ENCODE peak calls at places on chromosome 4, in eight cellular contexts. I is dorsolateral prefrontal cortex, B is prostate gland, R is HL-60, J is HFF-Myc, N is fibroblast of lung, U is Peyer's patch, M is heart right ventricle. P is an unnamed sample.

GRCh38 chr4:105023668-105024055 is 123.0 kb upstream of the TET2 start:
- DNase-seq in I (no peak), B (no peak), R (no peak), J (no peak), N (no peak), U (no peak), M (no peak), P (no peak)

GRCh38 chr4:10115657-10116624 is 658 bp downstream of the WDR1 start:
- DNase-seq in I (no peak), B (peak), R (peak), J (no peak), N (no peak), U (peak), M (no peak), P (no peak)

GRCh38 chr4:114027596-114027995 is 48.1 kb upstream of the ARSJ start:
- DNase-seq in I (no peak), B (no peak), R (no peak), J (no peak), N (no peak), U (no peak), M (no peak), P (no peak)

GRCh38 chr4:15702941-15703403 is at the start of gene BST1:
- DNase-seq in I (peak), B (peak), R (peak), J (no peak), N (peak), U (peak), M (peak), P (no peak)

GRCh38 chr4:10205223-10205622 is 88.6 kb upstream of the WDR1 start:
- DNase-seq in I (no peak), B (no peak), R (peak), J (no peak), N (no peak), U (no peak), M (no peak), P (no peak)

GRCh38 chr4:128306992-128307581 is 19.5 kb upstream of the PGRMC2 start:
- DNase-seq in I (no peak), B (no peak), R (no peak), J (no peak), N (no peak), U (no peak), M (no peak), P (no peak)

GRCh38 chr4:41611881-41612871 is 74.2 kb downstream of the LIMCH1 start:
- DNase-seq in I (peak), B (peak), R (no peak), J (no peak), N (peak), U (no peak), M (peak), P (no peak)

GRCh38 chr4:995311-996026 is 2.3 kb upstream of the SLC26A1 start:
- DNase-seq in I (no peak), B (no peak), R (no peak), J (no peak), N (no peak), U (no peak), M (no peak), P (no peak)

GRCh38 chr4:34733185-34733916 is 1511.0 kb downstream of the ARAP2 start:
- DNase-seq in I (no peak), B (no peak), R (no peak), J (no peak), N (no peak), U (no peak), M (no peak), P (no peak)

GRCh38 chr4:5409980-5410618 is 298.3 kb downstream of the EVC2 start:
- DNase-seq in I (no peak), B (no peak), R (no peak), J (no peak), N (no peak), U (no peak), M (no peak), P (no peak)

GRCh38 chr4:95402299-95402698 is 146.5 kb downstream of the UNC5C start:
- DNase-seq in I (no peak), B (no peak), R (no peak), J (no peak), N (no peak), U (no peak), M (no peak), P (no peak)

GRCh38 chr4:144574004-144574403 is 72.0 kb upstream of the HHIP start:
- DNase-seq in I (no peak), B (no peak), R (no peak), J (no peak), N (no peak), U (no peak), M (no peak), P (no peak)

GRCh38 chr4:148259841-148260240 is 182.4 kb downstream of the NR3C2 start:
- DNase-seq in I (no peak), B (no peak), R (no peak), J (no peak), N (no peak), U (no peak), M (no peak), P (no peak)

GRCh38 chr4:112002301-112002700 is 143.0 kb upstream of the FAM241A start:
- DNase-seq in I (no peak), B (no peak), R (no peak), J (no peak), N (no peak), U (no peak), M (no peak), P (no peak)

GRCh38 chr4:159077702-159078495 is 25.0 kb upstream of the RAPGEF2 start:
- DNase-seq in I (no peak), B (peak), R (no peak), J (no peak), N (peak), U (no peak), M (no peak), P (peak)

GRCh38 chr4:28211714-28212470 is 1351.3 kb downstream of the STIM2 start:
- DNase-seq in I (no peak), B (no peak), R (no peak), J (no peak), N (no peak), U (no peak), M (no peak), P (no peak)

GRCh38 chr4:149961876-149962597 is 116.2 kb upstream of the DCLK2 start:
- DNase-seq in I (no peak), B (no peak), R (no peak), J (no peak), N (peak), U (no peak), M (no peak), P (no peak)

GRCh38 chr4:5996641-5997040 is 21.6 kb downstream of the C4orf50 start:
- DNase-seq in I (no peak), B (no peak), R (no peak), J (no peak), N (no peak), U (peak), M (no peak), P (no peak)

GRCh38 chr4:56048621-56049427 is 100.1 kb downstream of the CEP135 start:
- DNase-seq in I (peak), B (peak), R (peak), J (no peak), N (peak), U (peak), M (no peak), P (no peak)

GRCh38 chr4:114472269-114473032 is 126.2 kb upstream of the UGT8 start:
- DNase-seq in I (no peak), B (no peak), R (no peak), J (no peak), N (no peak), U (no peak), M (no peak), P (no peak)

GRCh38 chr4:87848622-87849351 is 16.0 kb downstream of the MEPE start:
- DNase-seq in I (peak), B (peak), R (peak), J (peak), N (peak), U (peak), M (peak), P (no peak)

GRCh38 chr4:39698424-39699009 is 581 bp downstream of the UBE2K start:
- DNase-seq in I (peak), B (peak), R (peak), J (no peak), N (peak), U (peak), M (peak), P (no peak)

DNA sequence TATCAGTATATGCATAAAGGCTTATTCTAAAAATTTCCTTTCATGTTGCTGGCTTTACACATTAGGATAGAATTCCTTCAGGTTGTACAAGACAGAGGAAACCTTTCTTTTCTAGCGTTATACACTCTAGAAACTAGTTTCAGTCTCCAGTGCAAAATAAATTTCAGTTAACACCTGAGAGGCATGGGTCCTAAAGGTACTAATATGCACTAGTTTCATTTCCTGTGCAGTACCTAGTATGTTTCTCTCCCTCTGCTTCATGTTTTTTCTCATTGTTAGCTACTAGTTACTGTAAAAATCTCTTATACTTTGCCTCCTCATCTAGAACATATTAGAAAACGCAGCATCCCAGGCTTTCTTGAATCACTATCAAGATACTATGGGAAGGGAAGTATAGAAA is 54.0 kb downstream of the SNX25 start:
- DNase-seq in I (no peak), B (no peak), R (no peak), J (no peak), N (no peak), U (no peak), M (no peak), P (peak)
- H3K4me3 ChIP-seq in I (no peak), B (no peak), R (no peak), J (no peak), N (no peak), U (no peak), M (no peak), P (no peak)

DNA sequence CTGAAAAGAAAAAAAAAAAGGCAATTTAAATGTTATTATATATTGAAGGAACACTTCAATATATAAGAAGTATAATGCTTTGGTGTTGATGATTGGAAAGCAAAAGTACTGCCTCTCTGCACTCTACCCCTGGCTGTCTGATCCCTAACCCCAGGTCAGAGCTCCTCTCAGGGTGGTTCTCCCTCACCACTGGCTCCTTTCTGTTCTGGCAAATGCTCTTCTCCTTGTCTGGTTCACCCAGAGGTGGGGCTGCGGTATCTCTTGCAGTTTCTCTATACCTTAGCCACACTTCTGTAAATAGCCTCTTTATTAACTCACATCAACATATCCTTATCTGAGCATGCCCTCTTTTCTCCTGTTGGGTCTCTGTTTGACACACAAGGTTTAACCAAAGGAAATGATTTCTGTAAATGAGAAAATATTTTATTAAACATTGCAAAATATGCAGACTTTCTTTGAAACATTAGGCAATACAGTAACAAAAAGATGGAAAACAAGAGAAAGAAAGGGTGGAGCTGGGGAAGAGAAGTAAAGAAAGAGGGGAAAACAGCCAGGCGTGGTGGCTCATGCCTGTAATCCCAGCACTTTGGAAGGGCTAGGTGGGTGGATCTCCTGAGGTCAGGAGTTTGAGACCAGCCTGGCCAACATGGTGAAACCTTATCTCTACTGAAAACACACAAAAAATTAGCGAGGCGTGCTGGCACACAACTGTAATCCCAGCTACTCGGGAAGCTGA is 45.7 kb downstream of the ING2 start:
- DNase-seq in I (no peak), B (no peak), R (no peak), J (no peak), N (no peak), U (no peak), M (no peak), P (no peak)
- TF ChIP-seq CTCF in I (no peak), B (no peak), R (no peak), J (no peak), N (no peak), U (no peak), M (no peak), P (no peak)

DNA sequence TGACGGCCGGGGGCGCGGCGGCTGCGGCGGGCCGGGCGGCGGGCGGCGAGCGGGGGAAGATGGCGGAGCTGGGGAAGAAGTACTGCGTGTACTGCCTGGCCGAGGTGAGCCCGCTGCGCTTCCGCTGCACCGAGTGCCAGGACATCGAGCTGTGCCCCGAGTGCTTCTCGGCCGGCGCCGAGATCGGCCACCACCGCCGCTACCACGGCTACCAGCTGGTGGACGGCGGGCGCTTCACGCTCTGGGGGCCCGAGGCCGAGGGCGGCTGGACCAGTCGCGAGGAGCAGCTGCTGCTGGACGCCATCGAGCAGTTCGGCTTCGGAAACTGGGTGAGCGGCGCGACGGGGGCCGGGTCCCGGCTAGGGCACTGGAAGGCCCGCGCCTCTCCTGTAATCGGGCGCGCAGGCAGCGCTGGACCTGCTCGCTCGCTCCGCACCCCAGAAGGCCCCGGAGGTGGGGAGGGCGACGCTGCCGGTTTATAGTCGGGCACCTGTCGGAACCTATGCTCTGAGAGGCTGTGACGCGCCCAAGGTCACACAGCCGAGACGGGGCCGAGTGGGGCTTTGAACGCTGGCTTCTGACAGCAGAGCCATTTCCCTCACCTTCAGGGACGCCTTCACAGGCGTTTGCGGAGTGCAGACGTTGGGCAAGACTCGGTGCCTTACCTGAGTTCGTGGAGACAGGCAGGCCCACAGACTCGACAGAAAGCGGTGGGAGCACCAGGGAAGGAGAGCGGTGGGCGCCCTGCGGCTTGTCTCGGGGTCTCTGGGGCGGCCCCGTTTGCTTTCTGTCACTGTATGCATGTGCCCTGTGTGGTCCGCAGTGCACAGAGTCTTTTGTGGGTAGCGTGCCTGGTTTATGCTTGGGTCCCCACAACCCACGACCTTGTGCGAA is 596 bp downstream of the TADA2B start:
- DNase-seq in I (no peak), B (peak), R (no peak), J (no peak), N (peak), U (peak), M (peak), P (no peak)
- H3K4me3 ChIP-seq in I (peak), B (peak), R (peak), J (peak), N (peak), U (peak), M (peak), P (peak)

GRCh38 chr4:11424896-11425295 is 3.8 kb downstream of the HS3ST1 start:
- DNase-seq in I (no peak), B (no peak), R (no peak), J (no peak), N (no peak), U (no peak), M (no peak), P (no peak)
- TF ChIP-seq CTCF in I (no peak), B (no peak), R (no peak), J (no peak), N (no peak), U (no peak), M (no peak), P (no peak)

DNA sequence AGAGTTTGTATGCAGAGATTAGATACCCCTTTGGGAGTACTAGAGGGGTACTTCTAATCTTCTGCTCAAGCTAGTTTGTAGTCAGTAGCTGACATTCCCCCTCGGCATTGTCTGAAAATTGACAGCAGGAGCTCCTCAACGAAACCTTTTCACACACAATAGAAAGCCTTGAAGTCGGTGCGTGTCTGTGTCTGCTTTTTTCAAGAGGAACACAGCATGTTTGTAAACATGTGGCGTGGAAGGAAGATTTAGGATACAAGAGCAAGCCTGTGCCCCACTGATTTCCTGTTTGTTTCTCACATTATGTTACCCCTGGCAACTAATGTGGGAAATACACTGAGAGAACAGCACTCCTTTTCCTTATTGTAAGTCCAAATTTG is 252.6 kb downstream of the ANKRD50 start:
- DNase-seq in I (no peak), B (no peak), R (no peak), J (peak), N (peak), U (no peak), M (no peak), P (no peak)
- H3K4me3 ChIP-seq in I (peak), B (no peak), R (no peak), J (no peak), N (no peak), U (no peak), M (no peak), P (no peak)

GRCh38 chr4:118883861-118884260 is 4.8 kb upstream of the SYNPO2 start:
- DNase-seq in I (no peak), B (no peak), R (no peak), J (no peak), N (no peak), U (no peak), M (no peak), P (no peak)
- TF ChIP-seq CTCF in I (no peak), B (no peak), R (no peak), J (peak), N (peak), U (no peak), M (no peak), P (peak)

GRCh38 chr4:188107931-188108843 is 1.2 kb downstream of the TRIML2 start:
- DNase-seq in I (no peak), B (no peak), R (no peak), J (no peak), N (peak), U (no peak), M (no peak), P (no peak)
- H3K4me3 ChIP-seq in I (no peak), B (no peak), R (no peak), J (no peak), N (no peak), U (no peak), M (no peak), P (no peak)

GRCh38 chr4:2761035-2761923 is 5.1 kb upstream of the TNIP2 start:
- DNase-seq in I (peak), B (no peak), R (no peak), J (no peak), N (no peak), U (peak), M (no peak), P (no peak)
- TF ChIP-seq CTCF in I (no peak), B (no peak), R (no peak), J (no peak), N (no peak), U (no peak), M (no peak), P (peak)

P was measured in GM12864.